ENCODE peak calls at places on chromosomes 6 and 20, in five cellular contexts. G, A, W, N and F are unnamed samples.

GRCh38 chr6:814378-815347 is 121.7 kb upstream of the EXOC2 start:
- DNase-seq in G (no peak), A (no peak), W (no peak), N (no peak), F (no peak)

GRCh38 chr20:6162239-6162638 is 39.4 kb upstream of the FERMT1 start:
- DNase-seq in G (no peak), A (no peak), W (no peak), N (no peak), F (no peak)

GRCh38 chr6:127435717-127436220 is 23.4 kb downstream of the KIAA0408 start:
- DNase-seq in G (no peak), A (no peak), W (no peak), N (no peak), F (no peak)

GRCh38 chr6:72552938-72553337 is 68.9 kb upstream of the KCNQ5 start:
- DNase-seq in G (no peak), A (no peak), W (no peak), N (no peak), F (no peak)

GRCh38 chr6:51339728-51340127 is 521.1 kb downstream of the TFAP2B start:
- DNase-seq in G (no peak), A (no peak), W (no peak), N (no peak), F (no peak)

GRCh38 chr6:158174514-158174913 is 6.4 kb downstream of the GTF2H5 start:
- DNase-seq in G (no peak), A (no peak), W (no peak), N (no peak), F (no peak)

GRCh38 chr6:28488916-28489365 is 26.7 kb downstream of the GPX6 start:
- DNase-seq in G (peak; percentile 72), A (peak; percentile 72), W (peak; percentile 41), N (peak; percentile 82), F (peak; percentile 66)

GRCh38 chr6:36671687-36672375 is 6.7 kb upstream of the CDKN1A start:
- DNase-seq in G (no peak), A (no peak), W (no peak), N (peak; percentile 27), F (no peak)

GRCh38 chr6:169991913-169992312 is 240.5 kb downstream of the ERMARD start:
- DNase-seq in G (peak; percentile 7), A (no peak), W (no peak), N (no peak), F (no peak)

GRCh38 chr20:41005361-41005729 is 23.3 kb upstream of the TOP1 start:
- DNase-seq in G (no peak), A (peak; percentile 74), W (no peak), N (no peak), F (no peak)

GRCh38 chr20:63120286-63121090 is 95.4 kb downstream of the YTHDF1 start:
- DNase-seq in G (no peak), A (no peak), W (no peak), N (no peak), F (no peak)

GRCh38 chr6:111804627-111805235 is 68.5 kb downstream of the FYN start:
- DNase-seq in G (no peak), A (no peak), W (peak; percentile 71), N (no peak), F (peak; percentile 84)
- H3K4me2 ChIP-seq in G (no peak overlapping the region), A (no peak overlapping the region), W (peak overlapping the region; percentile 44), N (no peak overlapping the region), F (peak overlapping the region; percentile 75)

GRCh38 chr6:164010446-164011071 is 596.0 kb downstream of the QKI start:
- DNase-seq in G (no peak), A (no peak), W (no peak), N (no peak), F (no peak)
- TF ChIP-seq SP1 in G (no peak), A (no peak), W (no peak), N (no peak), F (no peak)

DNA sequence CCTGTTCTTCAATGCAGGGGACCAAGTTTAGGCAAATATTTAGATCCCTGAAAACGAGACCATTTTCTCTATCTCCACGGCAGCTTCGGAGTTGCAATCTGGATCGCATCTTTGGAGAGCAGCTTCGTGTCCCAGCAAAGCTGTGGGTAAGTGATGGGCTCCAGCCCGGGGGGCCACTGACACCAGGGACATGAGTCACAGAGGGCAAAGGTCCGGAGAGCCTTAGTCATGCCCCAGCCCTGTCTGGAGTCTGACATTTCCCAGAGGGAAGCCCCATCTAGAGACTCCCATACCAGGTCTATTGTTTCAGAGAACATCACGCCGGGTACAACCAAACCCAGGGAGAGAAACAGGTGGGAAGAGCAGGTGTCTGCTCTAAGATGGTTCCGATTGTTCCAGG is 95.9 kb downstream of the NFATC2 start:
- DNase-seq in G (no peak), A (peak; percentile 77), W (peak; percentile 53), N (peak; percentile 82), F (no peak)
- H3K4me2 ChIP-seq in G (no peak overlapping the region), A (peak overlapping the region; percentile 66), W (no peak overlapping the region), N (peak overlapping the region; percentile 14), F (no peak overlapping the region)

DNA sequence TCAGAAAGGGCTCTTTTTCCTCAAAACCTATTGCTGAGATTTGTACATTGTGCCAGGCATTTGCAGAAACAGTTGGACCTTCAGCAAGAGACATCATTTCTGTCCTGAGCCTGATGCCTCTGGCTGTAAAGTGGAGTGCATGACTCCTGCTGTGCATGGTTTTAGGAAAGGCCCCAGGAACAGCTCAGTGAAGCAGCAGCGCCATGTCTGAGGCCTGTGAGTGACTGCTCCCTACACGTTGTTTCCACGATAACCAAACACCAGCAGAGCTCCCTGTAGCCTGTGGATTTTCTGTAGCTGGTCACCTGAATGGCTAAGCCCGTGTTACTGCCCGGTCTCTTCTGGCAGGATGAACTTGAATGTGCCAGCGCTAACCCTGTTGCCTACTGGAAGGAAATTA is 232.5 kb downstream of the TFAP2C start:
- DNase-seq in G (no peak), A (no peak), W (no peak), N (no peak), F (no peak)
- TF ChIP-seq SP1 in G (no peak), A (no peak), W (no peak), N (no peak), F (no peak)

GRCh38 chr6:79543411-79543810 is 6.2 kb upstream of the LCA5 start:
- DNase-seq in G (no peak), A (no peak), W (no peak), N (no peak), F (no peak)

GRCh38 chr6:79546186-79546585 is 9.0 kb upstream of the LCA5 start:
- DNase-seq in G (no peak), A (no peak), W (no peak), N (no peak), F (no peak)

GRCh38 chr6:79544939-79545450 is 7.8 kb upstream of the LCA5 start:
- DNase-seq in G (peak; percentile 52), A (peak; percentile 97), W (peak; percentile 82), N (peak; percentile 16), F (peak; percentile 74)

GRCh38 chr6:79543886-79544285 is 6.7 kb upstream of the LCA5 start:
- DNase-seq in G (no peak), A (no peak), W (no peak), N (no peak), F (no peak)

GRCh38 chr6:79544299-79544927 is 7.2 kb upstream of the LCA5 start:
- DNase-seq in G (no peak), A (no peak), W (no peak), N (no peak), F (peak; percentile 44)
- H3K4me2 ChIP-seq in G (peak overlapping the region; percentile 40), A (peak overlapping the region; percentile 62), W (peak overlapping the region; percentile 65), N (no peak overlapping the region), F (peak overlapping the region; percentile 82)

GRCh38 chr6:143498428-143498827 is 13.1 kb downstream of the FUCA2 start:
- DNase-seq in G (no peak), A (no peak), W (no peak), N (no peak), F (no peak)
- TF ChIP-seq SP1 in G (no peak), A (no peak), W (no peak), N (no peak), F (no peak)

DNA sequence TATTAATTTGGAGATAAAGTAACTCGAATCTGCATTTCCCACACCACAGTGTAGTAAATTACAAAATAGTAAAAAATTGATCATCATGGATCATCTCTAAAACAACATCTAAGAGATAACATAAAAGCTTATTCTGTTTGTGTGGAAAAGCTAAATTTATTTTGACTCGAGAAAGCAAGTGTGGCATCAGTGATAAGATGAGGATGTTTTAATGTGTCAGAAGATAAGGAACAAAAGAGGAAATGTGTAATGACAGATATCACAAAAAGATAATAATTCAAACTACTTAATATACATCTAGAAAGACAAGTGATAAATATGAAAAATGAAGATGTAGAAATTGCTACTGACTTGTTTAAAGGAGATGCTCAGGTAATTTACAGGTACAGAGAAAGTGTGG is 74.1 kb downstream of the DNAH8 start:
- DNase-seq in G (no peak), A (no peak), W (no peak), N (no peak), F (no peak)
- H3K4me2 ChIP-seq in G (no peak overlapping the region), A (no peak overlapping the region), W (no peak overlapping the region), N (no peak overlapping the region), F (no peak overlapping the region)

GRCh38 chr20:49188101-49188784 is at the start of gene STAU1:
- DNase-seq in G (peak; percentile 93), A (peak; percentile 88), W (peak; percentile 97), N (peak; percentile 94), F (peak; percentile 71)

GRCh38 chr20:49185071-49185757 is 2.9 kb downstream of the STAU1 start:
- DNase-seq in G (no peak), A (no peak), W (no peak), N (peak; percentile 93), F (no peak)

GRCh38 chr20:49184691-49185070 is 3.5 kb downstream of the STAU1 start:
- DNase-seq in G (no peak), A (no peak), W (no peak), N (no peak), F (no peak)

GRCh38 chr20:49187330-49188100 is 619 bp downstream of the STAU1 start:
- DNase-seq in G (no peak), A (no peak), W (no peak), N (no peak), F (no peak)

GRCh38 chr20:49186535-49187329 is 1.4 kb downstream of the STAU1 start:
- DNase-seq in G (no peak), A (no peak), W (peak; percentile 49), N (peak; percentile 62), F (no peak)
- TF ChIP-seq SP1 in G (no peak), A (peak; percentile 19), W (peak; percentile 31), N (no peak), F (no peak)

GRCh38 chr20:50758992-50759391 is 27.6 kb downstream of the PARD6B start:
- DNase-seq in G (peak; percentile 32), A (no peak), W (no peak), N (no peak), F (no peak)

GRCh38 chr20:50762435-50763201 is 31.2 kb downstream of the PARD6B start:
- DNase-seq in G (peak; percentile 41), A (no peak), W (no peak), N (peak; percentile 34), F (no peak)

GRCh38 chr20:50759678-50760077 is 28.3 kb downstream of the PARD6B start:
- DNase-seq in G (peak; percentile 27), A (no peak), W (no peak), N (no peak), F (no peak)

GRCh38 chr20:50758469-50758868 is 27.1 kb downstream of the PARD6B start:
- DNase-seq in G (no peak), A (no peak), W (no peak), N (no peak), F (no peak)

DNA sequence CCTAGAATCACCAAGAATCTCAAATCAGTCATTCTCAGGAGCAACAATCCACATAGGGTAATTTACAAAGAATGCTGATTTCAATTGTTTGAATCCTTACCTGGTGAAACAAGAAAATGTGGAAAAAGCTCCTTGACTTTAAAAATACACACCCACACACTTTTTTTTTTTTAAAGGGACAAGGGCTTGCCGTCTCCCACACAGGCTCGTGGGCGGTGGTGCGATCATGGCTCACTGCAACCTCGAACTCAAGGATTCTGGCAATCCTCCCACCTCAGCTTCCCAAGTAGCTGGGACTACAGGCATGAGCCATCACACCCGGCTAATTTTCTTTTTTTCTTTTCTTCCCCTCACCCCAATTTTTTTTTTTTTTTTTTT is 30.7 kb downstream of the PARD6B start:
- DNase-seq in G (no peak), A (no peak), W (no peak), N (no peak), F (no peak)
- H3K4me2 ChIP-seq in G (no peak overlapping the region), A (peak overlapping the region; percentile 64), W (peak overlapping the region; percentile 60), N (peak overlapping the region; percentile 84), F (no peak overlapping the region)